ENCODE peak calls at places on chromosomes 1 and 21, in eight cellular contexts. X, J, R, V, F, K, O and T are unnamed samples.

GRCh38 chr1:46448109-46448911 is 41.3 kb upstream of the DMBX1 start:
- DNase-seq in X (no peak), V (no peak), K (peak), R (no peak), J (peak), O (no peak), F (no peak), T (peak)

GRCh38 chr21:36545776-36546511 is 66.0 kb upstream of the CLDN14 start:
- DNase-seq in J (no peak), R (no peak), X (no peak), O (no peak), V (peak), K (no peak), F (no peak), T (no peak)

GRCh38 chr1:47682198-47682597 is 244.4 kb downstream of the FOXD2 start:
- DNase-seq in R (no peak), F (no peak), J (no peak), V (no peak), K (no peak), O (no peak), X (no peak), T (no peak)

GRCh38 chr1:55559111-55559510 is 343.9 kb upstream of the USP24 start:
- DNase-seq in K (no peak), F (no peak), O (no peak), V (no peak), J (no peak), R (no peak), X (no peak), T (no peak)

GRCh38 chr1:88731475-88731874 is 47.4 kb downstream of the PKN2 start:
- DNase-seq in F (peak), V (peak), R (peak), O (no peak), K (peak), X (peak), J (no peak), T (no peak)

GRCh38 chr21:45539046-45539795 is 3.0 kb downstream of the SLC19A1 start:
- DNase-seq in F (peak), V (no peak), K (no peak), J (peak), X (no peak), R (no peak), O (no peak), T (no peak)

GRCh38 chr1:30123896-30124295 is 599.5 kb downstream of the MATN1 start:
- DNase-seq in F (no peak), X (no peak), O (no peak), V (no peak), K (no peak), J (no peak), R (no peak), T (no peak)

GRCh38 chr1:172416482-172417035 is 3.9 kb upstream of the C1orf105 start:
- DNase-seq in X (no peak), K (no peak), F (no peak), V (no peak), R (no peak), O (no peak), J (no peak), T (no peak)

GRCh38 chr1:32758177-32758794 is 55.7 kb upstream of the SYNC start:
- DNase-seq in F (no peak), X (no peak), K (no peak), J (no peak), R (no peak), V (no peak), O (no peak), T (no peak)

GRCh38 chr21:42125571-42126544 is 54.7 kb downstream of the UMODL1 start:
- DNase-seq in X (peak), R (no peak), K (peak), F (peak), V (peak), O (no peak), J (peak), T (no peak)

GRCh38 chr1:2377751-2378440 is 13.5 kb downstream of the MORN1 start:
- DNase-seq in K (no peak), O (no peak), R (no peak), V (no peak), X (no peak), J (no peak), F (peak), T (no peak)

GRCh38 chr1:63935148-63935547 is 161.3 kb downstream of the ROR1 start:
- DNase-seq in K (peak), J (no peak), R (peak), F (peak), X (peak), V (no peak), O (no peak), T (no peak)

GRCh38 chr1:237953238-237953637 is 62.5 kb upstream of the ZP4 start:
- DNase-seq in X (no peak), J (peak), O (no peak), F (no peak), V (no peak), R (no peak), K (no peak), T (peak)

GRCh38 chr1:63643926-63644325 is 50.7 kb downstream of the PGM1 start:
- DNase-seq in V (no peak), X (no peak), J (no peak), F (peak), K (no peak), R (no peak), O (no peak), T (no peak)